ENCODE peak calls at places on chromosome 14, in seven cellular contexts. One of them, this sample, is unnamed.

GRCh38 chr14:20706657-20707355 is 18.2 kb downstream of the ANG start:
- DNase-seq in right lobe of liver: no peak
- DNase-seq in brain microvascular endothelial cell: no peak
- DNase-seq in MM.1S: no peak
- DNase-seq in IMR-90: no peak
- DNase-seq in uterus: no peak
- DNase-seq in ovary: no peak
- DNase-seq in this sample: no peak

GRCh38 chr14:76950043-76951020 is 78.2 kb downstream of the IRF2BPL start:
- DNase-seq in MM.1S: no peak
- DNase-seq in IMR-90: peak
- DNase-seq in brain microvascular endothelial cell: no peak
- DNase-seq in uterus: no peak
- DNase-seq in right lobe of liver: no peak
- DNase-seq in ovary: no peak
- DNase-seq in this sample: peak

GRCh38 chr14:50649691-50650090 is 18.4 kb downstream of the SAV1 start:
- DNase-seq in uterus: no peak
- DNase-seq in right lobe of liver: no peak
- DNase-seq in ovary: no peak
- DNase-seq in MM.1S: no peak
- DNase-seq in brain microvascular endothelial cell: no peak
- DNase-seq in IMR-90: no peak
- DNase-seq in this sample: no peak

GRCh38 chr14:54567224-54567633 is 301 bp downstream of the SAMD4A start:
- DNase-seq in IMR-90: no peak
- DNase-seq in uterus: no peak
- DNase-seq in brain microvascular endothelial cell: no peak
- DNase-seq in ovary: peak
- DNase-seq in MM.1S: no peak
- DNase-seq in right lobe of liver: peak
- DNase-seq in this sample: no peak

GRCh38 chr14:102088012-102088792 is 1.4 kb upstream of the HSP90AA1 start:
- DNase-seq in MM.1S: no peak
- DNase-seq in brain microvascular endothelial cell: peak
- DNase-seq in ovary: peak
- DNase-seq in right lobe of liver: peak
- DNase-seq in uterus: peak
- DNase-seq in IMR-90: no peak
- DNase-seq in this sample: peak

GRCh38 chr14:105138551-105139111 is 29.9 kb downstream of the JAG2 start:
- DNase-seq in ovary: no peak
- DNase-seq in brain microvascular endothelial cell: no peak
- DNase-seq in IMR-90: no peak
- DNase-seq in uterus: no peak
- DNase-seq in MM.1S: no peak
- DNase-seq in right lobe of liver: peak
- DNase-seq in this sample: no peak

GRCh38 chr14:100654814-100655795 is 67.9 kb upstream of the BEGAIN start:
- DNase-seq in uterus: no peak
- DNase-seq in MM.1S: peak
- DNase-seq in brain microvascular endothelial cell: no peak
- DNase-seq in right lobe of liver: peak
- DNase-seq in IMR-90: no peak
- DNase-seq in ovary: no peak
- DNase-seq in this sample: no peak

GRCh38 chr14:94373708-94374107 is 14.7 kb downstream of the SERPINA1 start:
- DNase-seq in MM.1S: no peak
- DNase-seq in right lobe of liver: no peak
- DNase-seq in uterus: no peak
- DNase-seq in ovary: no peak
- DNase-seq in brain microvascular endothelial cell: peak
- DNase-seq in IMR-90: peak
- DNase-seq in this sample: peak

GRCh38 chr14:50318031-50318626 is 6.0 kb downstream of the DMAC2L start:
- DNase-seq in MM.1S: no peak
- DNase-seq in ovary: no peak
- DNase-seq in right lobe of liver: no peak
- DNase-seq in brain microvascular endothelial cell: no peak
- DNase-seq in IMR-90: peak
- DNase-seq in uterus: no peak
- DNase-seq in this sample: peak

GRCh38 chr14:50763386-50764007 is 67.5 kb downstream of the NIN start:
- DNase-seq in IMR-90: peak
- DNase-seq in uterus: no peak
- DNase-seq in brain microvascular endothelial cell: peak
- DNase-seq in MM.1S: no peak
- DNase-seq in right lobe of liver: no peak
- DNase-seq in ovary: peak
- DNase-seq in this sample: peak

GRCh38 chr14:69956970-69957369 is 77.8 kb downstream of the SMOC1 start:
- DNase-seq in ovary: no peak
- DNase-seq in uterus: no peak
- DNase-seq in right lobe of liver: no peak
- DNase-seq in brain microvascular endothelial cell: no peak
- DNase-seq in IMR-90: no peak
- DNase-seq in MM.1S: no peak
- DNase-seq in this sample: no peak

GRCh38 chr14:54497224-54497623 is 8.4 kb upstream of the GMFB start:
- DNase-seq in brain microvascular endothelial cell: no peak
- DNase-seq in MM.1S: no peak
- DNase-seq in right lobe of liver: no peak
- DNase-seq in ovary: no peak
- DNase-seq in uterus: no peak
- DNase-seq in IMR-90: no peak
- DNase-seq in this sample: no peak

GRCh38 chr14:101082036-101082435 is 178.5 kb upstream of the RTL1 start:
- DNase-seq in right lobe of liver: no peak
- DNase-seq in IMR-90: no peak
- DNase-seq in MM.1S: no peak
- DNase-seq in uterus: no peak
- DNase-seq in ovary: no peak
- DNase-seq in brain microvascular endothelial cell: no peak
- DNase-seq in this sample: no peak

GRCh38 chr14:29126865-29127264 is 360.3 kb downstream of the FOXG1 start:
- DNase-seq in uterus: no peak
- DNase-seq in ovary: no peak
- DNase-seq in MM.1S: no peak
- DNase-seq in IMR-90: no peak
- DNase-seq in right lobe of liver: no peak
- DNase-seq in brain microvascular endothelial cell: no peak
- DNase-seq in this sample: no peak

GRCh38 chr14:102525213-102526143 is 15.9 kb upstream of the ANKRD9 start:
- DNase-seq in IMR-90: peak
- DNase-seq in right lobe of liver: no peak
- DNase-seq in brain microvascular endothelial cell: peak
- DNase-seq in MM.1S: peak
- DNase-seq in ovary: no peak
- DNase-seq in uterus: peak
- DNase-seq in this sample: peak

GRCh38 chr14:93538411-93538810 is 107.7 kb downstream of the UNC79 start:
- DNase-seq in IMR-90: peak
- DNase-seq in right lobe of liver: no peak
- DNase-seq in ovary: no peak
- DNase-seq in brain microvascular endothelial cell: no peak
- DNase-seq in uterus: no peak
- DNase-seq in MM.1S: no peak
- DNase-seq in this sample: peak

GRCh38 chr14:73254247-73255004 is 17.1 kb downstream of the PAPLN start:
- DNase-seq in MM.1S: no peak
- DNase-seq in IMR-90: no peak
- DNase-seq in uterus: no peak
- DNase-seq in brain microvascular endothelial cell: no peak
- DNase-seq in right lobe of liver: peak
- DNase-seq in ovary: no peak
- DNase-seq in this sample: no peak

GRCh38 chr14:72582582-72582981 is 311.3 kb downstream of the DPF3 start:
- DNase-seq in uterus: no peak
- DNase-seq in brain microvascular endothelial cell: no peak
- DNase-seq in ovary: no peak
- DNase-seq in MM.1S: no peak
- DNase-seq in IMR-90: no peak
- DNase-seq in right lobe of liver: no peak
- DNase-seq in this sample: no peak

GRCh38 chr14:79809849-79810612 is 401.3 kb downstream of the DIO2 start:
- DNase-seq in right lobe of liver: no peak
- DNase-seq in uterus: no peak
- DNase-seq in brain microvascular endothelial cell: peak
- DNase-seq in MM.1S: peak
- DNase-seq in IMR-90: peak
- DNase-seq in ovary: no peak
- DNase-seq in this sample: no peak

GRCh38 chr14:104770072-104770579 is 17.2 kb downstream of the SIVA1 start:
- DNase-seq in right lobe of liver: no peak
- DNase-seq in IMR-90: no peak
- DNase-seq in ovary: no peak
- DNase-seq in uterus: no peak
- DNase-seq in MM.1S: no peak
- DNase-seq in brain microvascular endothelial cell: no peak
- DNase-seq in this sample: no peak

DNA sequence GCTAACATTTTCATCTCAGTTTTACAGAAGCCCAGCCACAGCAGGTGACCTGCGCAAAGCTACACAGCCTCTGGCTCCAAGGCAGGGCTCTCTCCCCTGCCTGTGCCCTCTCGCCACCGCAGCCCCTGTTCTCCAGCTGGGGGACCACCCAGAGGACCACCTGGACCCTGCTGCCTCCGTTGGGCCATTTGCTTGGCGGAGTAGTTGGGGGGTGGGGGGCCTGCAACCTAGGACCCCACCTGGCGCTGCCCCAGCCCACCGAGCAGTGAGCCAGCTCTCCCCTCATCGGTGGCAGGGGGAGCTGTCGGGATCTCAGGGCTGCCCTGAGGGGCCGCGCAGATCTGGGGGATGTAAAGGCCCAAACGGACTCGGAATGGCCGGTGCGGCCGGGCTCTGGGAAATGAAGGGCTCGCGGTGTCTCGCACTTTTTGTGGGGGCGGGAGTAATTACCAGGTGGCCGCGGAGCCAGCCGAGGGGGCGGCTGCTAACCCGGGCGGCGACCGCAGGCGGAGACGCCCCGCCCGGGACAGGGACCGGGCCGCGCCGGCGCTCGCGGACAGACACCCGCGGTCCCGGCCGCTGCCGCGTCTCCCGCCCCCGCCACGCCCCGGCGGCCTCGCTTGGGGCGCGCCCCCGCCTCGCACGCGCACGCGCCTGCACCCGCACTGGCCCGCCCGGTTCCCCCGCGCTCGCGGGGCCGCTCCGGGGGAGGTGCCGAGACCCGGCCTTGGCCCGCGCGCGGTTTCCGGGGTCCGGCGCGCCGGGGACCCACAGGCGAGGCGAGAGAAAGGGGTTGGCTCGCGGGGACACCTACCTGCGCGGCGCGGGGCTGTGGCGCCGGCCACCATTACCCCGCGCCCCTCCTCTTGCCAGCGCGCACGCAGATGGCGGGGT is 8.6 kb upstream of the GPR68 start:
- DNase-seq in MM.1S: no peak
- DNase-seq in ovary: peak
- DNase-seq in right lobe of liver: no peak
- DNase-seq in IMR-90: no peak
- DNase-seq in brain microvascular endothelial cell: no peak
- DNase-seq in uterus: peak
- DNase-seq in this sample: no peak
- TF ChIP-seq CTCF in MM.1S: no peak
- TF ChIP-seq CTCF in ovary: no peak
- TF ChIP-seq CTCF in right lobe of liver: no peak
- TF ChIP-seq CTCF in IMR-90: no peak
- TF ChIP-seq CTCF in brain microvascular endothelial cell: peak
- TF ChIP-seq CTCF in uterus: no peak
- TF ChIP-seq CTCF in this sample: no peak

GRCh38 chr14:38210587-38211257 is 3.0 kb downstream of the SSTR1 start:
- DNase-seq in right lobe of liver: peak
- DNase-seq in uterus: no peak
- DNase-seq in MM.1S: no peak
- DNase-seq in ovary: peak
- DNase-seq in brain microvascular endothelial cell: no peak
- DNase-seq in IMR-90: peak
- DNase-seq in this sample: peak

GRCh38 chr14:38208825-38209562 is 1.3 kb downstream of the SSTR1 start:
- DNase-seq in brain microvascular endothelial cell: no peak
- DNase-seq in MM.1S: no peak
- DNase-seq in IMR-90: peak
- DNase-seq in uterus: no peak
- DNase-seq in right lobe of liver: peak
- DNase-seq in ovary: peak
- DNase-seq in this sample: peak

GRCh38 chr14:38207830-38208815 is at the start of gene SSTR1:
- DNase-seq in right lobe of liver: peak
- DNase-seq in IMR-90: no peak
- DNase-seq in uterus: no peak
- DNase-seq in brain microvascular endothelial cell: no peak
- DNase-seq in MM.1S: no peak
- DNase-seq in ovary: no peak
- DNase-seq in this sample: peak

GRCh38 chr14:38210168-38210567 is 2.5 kb downstream of the SSTR1 start:
- DNase-seq in IMR-90: peak
- DNase-seq in uterus: no peak
- DNase-seq in brain microvascular endothelial cell: no peak
- DNase-seq in right lobe of liver: peak
- DNase-seq in ovary: peak
- DNase-seq in MM.1S: no peak
- DNase-seq in this sample: peak

GRCh38 chr14:38209572-38210159 is 2.0 kb downstream of the SSTR1 start:
- DNase-seq in MM.1S: no peak
- DNase-seq in IMR-90: no peak
- DNase-seq in ovary: no peak
- DNase-seq in uterus: no peak
- DNase-seq in right lobe of liver: peak
- DNase-seq in brain microvascular endothelial cell: no peak
- DNase-seq in this sample: peak
- H3K4me3 ChIP-seq in MM.1S: no peak
- H3K4me3 ChIP-seq in IMR-90: peak
- H3K4me3 ChIP-seq in ovary: peak
- H3K4me3 ChIP-seq in uterus: peak
- H3K4me3 ChIP-seq in right lobe of liver: peak
- H3K4me3 ChIP-seq in brain microvascular endothelial cell: peak
- H3K4me3 ChIP-seq in this sample: peak

GRCh38 chr14:68297871-68298468 is 478.4 kb downstream of the RAD51B start:
- DNase-seq in MM.1S: no peak
- DNase-seq in IMR-90: peak
- DNase-seq in ovary: no peak
- DNase-seq in brain microvascular endothelial cell: peak
- DNase-seq in right lobe of liver: no peak
- DNase-seq in uterus: no peak
- DNase-seq in this sample: peak
- TF ChIP-seq CTCF in MM.1S: no peak
- TF ChIP-seq CTCF in IMR-90: peak
- TF ChIP-seq CTCF in ovary: no peak
- TF ChIP-seq CTCF in brain microvascular endothelial cell: peak
- TF ChIP-seq CTCF in right lobe of liver: peak
- TF ChIP-seq CTCF in uterus: peak
- TF ChIP-seq CTCF in this sample: peak

GRCh38 chr14:63745272-63745671 is 17.4 kb upstream of the SGPP1 start:
- DNase-seq in MM.1S: no peak
- DNase-seq in right lobe of liver: no peak
- DNase-seq in uterus: no peak
- DNase-seq in IMR-90: no peak
- DNase-seq in ovary: no peak
- DNase-seq in brain microvascular endothelial cell: no peak
- DNase-seq in this sample: no peak

GRCh38 chr14:63747836-63748235 is 20.0 kb upstream of the SGPP1 start:
- DNase-seq in ovary: no peak
- DNase-seq in MM.1S: no peak
- DNase-seq in right lobe of liver: no peak
- DNase-seq in brain microvascular endothelial cell: no peak
- DNase-seq in uterus: no peak
- DNase-seq in IMR-90: no peak
- DNase-seq in this sample: no peak

GRCh38 chr14:63745858-63746425 is 18.1 kb upstream of the SGPP1 start:
- DNase-seq in ovary: no peak
- DNase-seq in uterus: no peak
- DNase-seq in right lobe of liver: no peak
- DNase-seq in IMR-90: no peak
- DNase-seq in MM.1S: peak
- DNase-seq in brain microvascular endothelial cell: no peak
- DNase-seq in this sample: no peak
- H3K4me3 ChIP-seq in ovary: no peak
- H3K4me3 ChIP-seq in uterus: no peak
- H3K4me3 ChIP-seq in right lobe of liver: no peak
- H3K4me3 ChIP-seq in IMR-90: no peak
- H3K4me3 ChIP-seq in MM.1S: no peak
- H3K4me3 ChIP-seq in brain microvascular endothelial cell: no peak
- H3K4me3 ChIP-seq in this sample: no peak

This sample was measured in AG10803.